ENCODE peak calls at places on chromosomes 4 and X, in nine cellular contexts. Z, W, R, B, X, I, K, H and O are unnamed samples.

GRCh38 chrX:100913111-100913510 is 15.6 kb downstream of the XKRX start:
- DNase-seq in Z (no peak), W (no peak), R (no peak), B (no peak), X (no peak), I (no peak), K (no peak), H (no peak), O (no peak)

GRCh38 chrX:3094261-3094660 is 53.0 kb downstream of the ARSF start:
- DNase-seq in Z (no peak), W (peak; percentile 9), R (no peak), B (peak; percentile 51), X (no peak), I (no peak), K (no peak), H (no peak), O (no peak)

GRCh38 chrX:130594453-130594916 is 192.7 kb downstream of the RBMX2 start:
- DNase-seq in Z (no peak), W (no peak), R (no peak), B (no peak), X (no peak), I (no peak), K (no peak), H (no peak), O (no peak)

GRCh38 chrX:2497961-2498780 is 2.6 kb downstream of the DHRSX start:
- DNase-seq in Z (peak; percentile 20), W (peak; percentile 40), R (no peak), B (peak; percentile 69), X (peak; percentile 54), I (no peak), K (no peak), H (no peak), O (no peak)

GRCh38 chrX:40316502-40316901 is 218.7 kb upstream of the BCOR start:
- DNase-seq in Z (no peak), W (no peak), R (no peak), B (no peak), X (no peak), I (no peak), K (no peak), H (no peak), O (no peak)

GRCh38 chrX:129581904-129582303 is 41.8 kb downstream of the OCRL start:
- DNase-seq in Z (no peak), W (no peak), R (no peak), B (no peak), X (no peak), I (no peak), K (no peak), H (no peak), O (no peak)

GRCh38 chr4:109553130-109553529 is 6.9 kb upstream of the MCUB start:
- DNase-seq in Z (no peak), W (no peak), R (no peak), B (no peak), X (no peak), I (no peak), K (no peak), H (no peak), O (no peak)

GRCh38 chr4:167084326-167084725 is 150.0 kb downstream of the SPOCK3 start:
- DNase-seq in Z (no peak), W (no peak), R (no peak), B (no peak), X (no peak), I (no peak), K (no peak), H (no peak), O (no peak)

GRCh38 chrX:43899878-43900815 is 17.9 kb upstream of the MAOB start:
- DNase-seq in Z (no peak), W (no peak), R (no peak), B (no peak), X (no peak), I (no peak), K (no peak), H (no peak), O (no peak)

GRCh38 chr4:15756361-15756861 is 21.7 kb upstream of the CD38 start:
- DNase-seq in Z (no peak), W (no peak), R (no peak), B (peak; percentile 67), X (no peak), I (no peak), K (no peak), H (peak; percentile 66), O (no peak)

GRCh38 chr4:88107406-88108107 is 50.9 kb downstream of the ABCG2 start:
- DNase-seq in Z (no peak), W (peak; percentile 22), R (no peak), B (peak; percentile 73), X (peak; percentile 85), I (no peak), K (no peak), H (no peak), O (no peak)

GRCh38 chr4:151407466-151408379 is 1.3 kb upstream of the FHIP1A start:
- DNase-seq in Z (no peak), W (peak; percentile 46), R (peak; percentile 65), B (peak; percentile 69), X (peak; percentile 63), I (peak; percentile 32), K (peak; percentile 41), H (peak; percentile 40), O (peak; percentile 62)

GRCh38 chr4:113447695-113448265 is 313.8 kb downstream of the CAMK2D start:
- DNase-seq in Z (no peak), W (peak; percentile 41), R (no peak), B (peak; percentile 49), X (no peak), I (peak; percentile 43), K (peak; percentile 29), H (no peak), O (no peak)

GRCh38 chr4:139955600-139955999 is 198.4 kb downstream of the MAML3 start:
- DNase-seq in Z (no peak), W (no peak), R (no peak), B (no peak), X (no peak), I (no peak), K (no peak), H (no peak), O (no peak)

GRCh38 chr4:151031831-151032605 is 16.9 kb upstream of the LRBA start:
- DNase-seq in Z (no peak), W (no peak), R (no peak), B (no peak), X (no peak), I (no peak), K (no peak), H (peak; percentile 54), O (no peak)

GRCh38 chr4:89617256-89617655 is 219.7 kb downstream of the SNCA start:
- DNase-seq in Z (no peak), W (no peak), R (no peak), B (no peak), X (no peak), I (no peak), K (no peak), H (no peak), O (no peak)

GRCh38 chrX:150767475-150768131 is 74.4 kb downstream of the MTMR1 start:
- DNase-seq in Z (no peak), W (no peak), R (no peak), B (no peak), X (no peak), I (peak; percentile 29), K (no peak), H (no peak), O (no peak)

DNA sequence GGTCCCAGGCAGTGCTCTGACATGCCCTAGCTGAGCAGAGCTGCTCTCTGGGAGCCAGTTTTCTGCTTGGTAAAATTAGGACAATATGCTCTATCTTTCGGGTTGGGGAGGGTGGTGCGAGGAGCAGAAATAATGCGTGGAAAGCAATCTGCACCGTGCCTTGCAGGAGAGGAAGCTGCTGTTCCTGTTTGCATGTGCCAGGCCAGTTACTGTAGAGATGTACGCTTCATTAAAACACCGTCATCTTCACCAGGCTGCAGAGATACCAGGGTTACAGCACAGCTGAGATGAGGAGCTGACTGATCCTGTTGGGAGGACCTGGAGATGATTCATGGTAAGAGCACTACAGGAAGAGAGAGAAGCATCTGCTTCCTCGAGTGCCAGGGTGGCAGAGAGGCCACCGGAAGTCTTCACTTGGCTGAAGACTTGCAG is 29.5 kb upstream of the IRF2 start:
- DNase-seq in Z (no peak), W (no peak), R (no peak), B (no peak), X (no peak), I (no peak), K (no peak), H (no peak), O (no peak)
- H3K4me3 ChIP-seq in Z (no peak overlapping the region), W (no peak overlapping the region), R (no peak overlapping the region), B (no peak overlapping the region), X (no peak overlapping the region), I (no peak overlapping the region), K (no peak overlapping the region), H (no peak overlapping the region), O (no peak overlapping the region)

GRCh38 chrX:107712231-107713204 is 63.1 kb downstream of the TSC22D3 start:
- DNase-seq in Z (peak; percentile 76), W (peak; percentile 67), R (no peak), B (peak; percentile 70), X (no peak), I (peak; percentile 57), K (no peak), H (no peak), O (no peak)
- TF ChIP-seq POLR2A in Z (no peak), W (peak; percentile 47), R (no peak), B (peak; percentile 18), X (peak; percentile 41), I (no peak), K (peak; percentile 38), H (no peak), O (no peak)

DNA sequence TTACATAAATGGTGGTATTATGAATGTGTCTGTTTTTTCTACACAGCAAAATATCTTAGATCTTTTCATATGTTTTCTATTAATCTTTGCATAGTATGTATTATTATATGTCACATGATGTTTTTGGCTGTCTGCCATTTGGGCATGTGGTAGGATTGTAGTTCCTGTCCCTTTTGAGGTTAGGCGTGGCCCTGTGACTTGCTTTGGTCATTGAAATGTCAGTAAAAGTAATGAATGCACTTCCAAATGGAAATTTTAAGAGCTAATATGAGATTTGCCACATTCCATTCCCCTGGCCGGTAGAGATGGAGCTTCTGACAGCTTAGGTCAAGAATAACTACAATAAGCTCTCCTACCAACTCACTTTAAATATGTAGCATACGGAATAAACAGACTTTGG is 45.1 kb downstream of the JADE3 start:
- DNase-seq in Z (peak; percentile 10), W (no peak), R (no peak), B (no peak), X (no peak), I (no peak), K (no peak), H (no peak), O (no peak)
- H3K4me3 ChIP-seq in Z (no peak overlapping the region), W (no peak overlapping the region), R (no peak overlapping the region), B (no peak overlapping the region), X (no peak overlapping the region), I (no peak overlapping the region), K (no peak overlapping the region), H (no peak overlapping the region), O (no peak overlapping the region)

DNA sequence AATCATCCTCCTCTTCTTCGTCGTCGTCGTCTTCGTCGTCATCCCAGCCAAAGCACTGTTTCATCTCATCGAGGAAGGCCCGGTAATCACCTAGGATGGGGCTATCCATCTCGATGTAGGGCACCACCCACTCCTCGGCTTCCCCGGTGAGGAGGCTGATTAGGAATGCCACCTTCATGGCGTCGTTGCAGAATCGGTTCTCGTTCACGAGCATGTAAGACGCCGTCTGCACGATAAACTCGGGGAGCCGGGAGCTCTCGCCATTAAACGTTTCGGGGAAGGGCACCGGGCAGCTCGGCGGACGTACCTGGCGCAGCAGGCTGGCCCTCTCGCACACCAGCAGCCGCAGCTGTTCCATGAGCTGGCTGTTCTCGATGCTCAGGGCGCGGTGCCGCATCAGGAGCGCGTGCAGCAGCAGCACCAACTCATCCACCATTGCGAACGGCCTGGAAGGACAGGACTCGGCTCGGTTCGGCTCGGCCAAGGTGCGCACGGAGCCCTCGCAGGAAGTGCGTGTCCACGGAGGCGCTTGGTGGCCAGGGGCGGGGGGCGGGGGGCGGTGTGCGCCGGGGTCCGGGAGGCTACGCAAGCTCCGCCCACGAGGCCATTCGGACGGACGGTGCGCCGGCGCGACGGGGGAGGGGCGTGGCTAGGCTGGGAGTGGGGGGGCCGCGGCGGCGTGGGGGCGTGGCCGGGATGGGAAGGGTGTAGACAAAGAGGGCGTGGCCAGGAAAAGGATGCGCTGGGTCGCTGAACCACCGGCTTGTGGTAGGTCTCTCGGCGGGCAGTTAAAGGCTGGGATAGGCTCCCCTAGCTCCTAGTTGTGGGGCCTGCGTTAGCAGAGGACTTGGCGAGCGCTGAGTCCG is at the start of gene LDOC1:
- DNase-seq in Z (peak; percentile 56), W (peak; percentile 83), R (peak; percentile 86), B (peak; percentile 78), X (peak; percentile 64), I (peak; percentile 81), K (peak; percentile 89), H (no peak), O (peak; percentile 62)
- TF ChIP-seq POLR2A in Z (no peak), W (no peak), R (peak; percentile 60), B (no peak), X (no peak), I (no peak), K (no peak), H (no peak), O (no peak)